ENCODE peak calls at places on chromosomes 4 and X, in ten cellular contexts. U, H, T, W, L, B, P, R, J and Q are unnamed samples.

GRCh38 chr4:8393593-8394038 is 46.9 kb downstream of the ACOX3 start:
- DNase-seq in U (peak; percentile 43), H (peak; percentile 79), T (peak; percentile 84), W (peak; percentile 80), L (no peak), B (peak; percentile 89), P (no peak), R (peak; percentile 33), J (no peak), Q (no peak)

GRCh38 chr4:125317526-125317880 is 2.7 kb downstream of the FAT4 start:
- DNase-seq in U (no peak), H (peak; percentile 61), T (peak; percentile 30), W (peak; percentile 50), L (no peak), B (peak; percentile 34), P (no peak), R (no peak), J (no peak), Q (peak; percentile 43)

GRCh38 chrX:121876316-121876715 is 828.9 kb downstream of the GLUD2 start:
- DNase-seq in U (no peak), H (no peak), T (peak; percentile 4), W (no peak), L (no peak), B (no peak), P (no peak), R (no peak), J (no peak), Q (no peak)

GRCh38 chr4:76527666-76528065 is 92.6 kb downstream of the SHROOM3 start:
- DNase-seq in U (peak; percentile 88), H (no peak), T (peak; percentile 46), W (no peak), L (no peak), B (no peak), P (no peak), R (no peak), J (no peak), Q (no peak)

GRCh38 chr4:27775156-27775555 is 914.5 kb downstream of the STIM2 start:
- DNase-seq in U (no peak), H (no peak), T (no peak), W (no peak), L (no peak), B (no peak), P (no peak), R (no peak), J (no peak), Q (no peak)

GRCh38 chr4:128649575-128650205 is 159.8 kb upstream of the JADE1 start:
- DNase-seq in U (no peak), H (no peak), T (peak; percentile 32), W (no peak), L (no peak), B (no peak), P (no peak), R (no peak), J (no peak), Q (no peak)

GRCh38 chr4:74158561-74159396 is 861 bp downstream of the MTHFD2L start:
- DNase-seq in U (no peak), H (no peak), T (peak; percentile 37), W (no peak), L (peak; percentile 3), B (no peak), P (no peak), R (no peak), J (peak; percentile 29), Q (no peak)

GRCh38 chr4:151202851-151203455 is 74.0 kb upstream of the PRSS48 start:
- DNase-seq in U (no peak), H (no peak), T (no peak), W (no peak), L (no peak), B (no peak), P (no peak), R (no peak), J (no peak), Q (peak; percentile 22)

GRCh38 chr4:3420606-3420955 is 21.2 kb upstream of the HGFAC start:
- DNase-seq in U (no peak), H (no peak), T (no peak), W (peak; percentile 4), L (no peak), B (no peak), P (no peak), R (no peak), J (no peak), Q (no peak)

GRCh38 chrX:9943420-9943819 is 23.7 kb upstream of the CLDN34 start:
- DNase-seq in U (no peak), H (no peak), T (no peak), W (no peak), L (no peak), B (no peak), P (no peak), R (no peak), J (no peak), Q (no peak)

GRCh38 chr4:41414380-41414779 is 123.6 kb upstream of the LIMCH1 start:
- DNase-seq in U (no peak), H (no peak), T (no peak), W (no peak), L (no peak), B (no peak), P (no peak), R (no peak), J (no peak), Q (no peak)
- H3K27ac ChIP-seq in U (no peak overlapping the region), H (no peak overlapping the region), T (no peak overlapping the region), W (peak overlapping the region; percentile 67), L (no peak overlapping the region), B (no peak overlapping the region), P (no peak overlapping the region), R (no peak overlapping the region), J (no peak overlapping the region), Q (no peak overlapping the region)

GRCh38 chr4:55447826-55448225 is 52.1 kb downstream of the TMEM165 start:
- DNase-seq in U (no peak), H (no peak), T (no peak), W (no peak), L (no peak), B (no peak), P (no peak), R (no peak), J (no peak), Q (no peak)
- H3K27ac ChIP-seq in U (no peak overlapping the region), H (no peak overlapping the region), T (no peak overlapping the region), W (no peak overlapping the region), L (no peak overlapping the region), B (no peak overlapping the region), P (no peak overlapping the region), R (no peak overlapping the region), J (no peak overlapping the region), Q (no peak overlapping the region)

GRCh38 chr4:2243682-2244380 is 1.9 kb upstream of the HAUS3 start:
- DNase-seq in U (peak; percentile 36), H (peak; percentile 38), T (no peak), W (peak; percentile 58), L (no peak), B (peak; percentile 71), P (peak; percentile 12), R (no peak), J (peak; percentile 61), Q (peak; percentile 69)

GRCh38 chr4:2244947-2245786 is 3.2 kb upstream of the HAUS3 start:
- DNase-seq in U (peak; percentile 17), H (no peak), T (no peak), W (no peak), L (no peak), B (no peak), P (no peak), R (no peak), J (no peak), Q (no peak)

GRCh38 chr4:2247128-2248043 is 5.5 kb upstream of the HAUS3 start:
- DNase-seq in U (peak; percentile 17), H (no peak), T (no peak), W (peak; percentile 17), L (no peak), B (peak; percentile 15), P (peak; percentile 7), R (no peak), J (no peak), Q (peak; percentile 15)

GRCh38 chr4:2246384-2247127 is 4.6 kb upstream of the HAUS3 start:
- DNase-seq in U (peak; percentile 15), H (no peak), T (no peak), W (no peak), L (no peak), B (peak; percentile 15), P (no peak), R (no peak), J (no peak), Q (no peak)

GRCh38 chr4:2245787-2246275 is 3.9 kb upstream of the HAUS3 start:
- DNase-seq in U (no peak), H (peak; percentile 19), T (no peak), W (no peak), L (no peak), B (no peak), P (no peak), R (no peak), J (no peak), Q (no peak)
- H3K27ac ChIP-seq in U (peak overlapping the region; percentile 77), H (no peak overlapping the region), T (no peak overlapping the region), W (no peak overlapping the region), L (no peak overlapping the region), B (peak overlapping the region; percentile 68), P (no peak overlapping the region), R (no peak overlapping the region), J (no peak overlapping the region), Q (no peak overlapping the region)

GRCh38 chr4:112381996-112382692 is 85.0 kb downstream of the ALPK1 start:
- DNase-seq in U (no peak), H (no peak), T (no peak), W (no peak), L (no peak), B (no peak), P (no peak), R (no peak), J (no peak), Q (no peak)
- H3K27ac ChIP-seq in U (no peak overlapping the region), H (no peak overlapping the region), T (no peak overlapping the region), W (no peak overlapping the region), L (no peak overlapping the region), B (no peak overlapping the region), P (no peak overlapping the region), R (no peak overlapping the region), J (no peak overlapping the region), Q (no peak overlapping the region)

DNA sequence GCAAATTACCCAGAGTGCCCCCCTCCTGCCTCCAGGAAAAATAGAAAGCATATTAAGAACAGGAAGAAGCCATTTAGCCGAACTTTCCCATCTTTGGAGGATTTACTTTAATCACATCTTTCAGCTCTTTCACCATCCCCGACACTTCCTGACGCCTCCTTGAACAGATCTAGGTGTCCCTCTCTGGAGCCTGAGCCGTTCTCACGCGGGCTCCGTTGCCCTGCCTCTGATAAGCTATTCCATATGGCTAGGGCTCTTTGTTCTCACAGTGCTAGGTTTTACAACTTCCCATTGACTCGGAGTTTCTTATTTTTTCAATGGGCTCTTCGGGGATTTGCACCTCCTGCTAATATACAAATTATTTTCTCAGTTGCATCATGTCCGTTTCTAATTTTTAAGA is 82.1 kb upstream of the GPC4 start:
- DNase-seq in U (no peak), H (no peak), T (no peak), W (no peak), L (no peak), B (no peak), P (no peak), R (no peak), J (no peak), Q (no peak)
- H3K27ac ChIP-seq in U (no peak overlapping the region), H (no peak overlapping the region), T (no peak overlapping the region), W (no peak overlapping the region), L (no peak overlapping the region), B (peak overlapping the region; percentile 82), P (no peak overlapping the region), R (no peak overlapping the region), J (no peak overlapping the region), Q (no peak overlapping the region)

GRCh38 chrX:24124227-24124799 is 25.2 kb upstream of the ZFX start:
- DNase-seq in U (no peak), H (no peak), T (no peak), W (no peak), L (no peak), B (no peak), P (no peak), R (no peak), J (no peak), Q (no peak)

GRCh38 chrX:24125028-24125612 is 24.4 kb upstream of the ZFX start:
- DNase-seq in U (no peak), H (no peak), T (no peak), W (no peak), L (no peak), B (no peak), P (peak; percentile 48), R (no peak), J (no peak), Q (no peak)
- H3K27ac ChIP-seq in U (no peak overlapping the region), H (no peak overlapping the region), T (no peak overlapping the region), W (no peak overlapping the region), L (no peak overlapping the region), B (no peak overlapping the region), P (no peak overlapping the region), R (no peak overlapping the region), J (no peak overlapping the region), Q (no peak overlapping the region)